ENCODE peak calls at places on chromosomes 7 and 10, in six cellular contexts. P is Peyer's patch, D is pancreas, A is left lung, Y is omental fat pad, F is progenitor cell of endocrine pancreas. K is an unnamed sample.

GRCh38 chr10:50991496-50992355 is 82.6 kb upstream of the PRKG1 start:
- DNase-seq in P (peak; percentile 59), D (peak; percentile 64), A (peak; percentile 83), Y (no peak), F (peak; percentile 14), K (peak; percentile 22)

GRCh38 chr10:110336111-110336721 is 31.5 kb upstream of the SMNDC1 start:
- DNase-seq in P (no peak), D (no peak), A (no peak), Y (no peak), F (no peak), K (no peak)

GRCh38 chr10:62577666-62578291 is 203.6 kb downstream of the ZNF365 start:
- DNase-seq in P (no peak), D (no peak), A (no peak), Y (no peak), F (no peak), K (no peak)

GRCh38 chr7:64793106-64793755 is 997 bp upstream of the ZNF138 start:
- DNase-seq in P (no peak), D (no peak), A (no peak), Y (no peak), F (no peak), K (no peak)

GRCh38 chr10:109328001-109328400 is 595.3 kb downstream of the XPNPEP1 start:
- DNase-seq in P (no peak), D (no peak), A (no peak), Y (no peak), F (no peak), K (no peak)

GRCh38 chr7:7190142-7190541 is 7.8 kb downstream of the C1GALT1 start:
- DNase-seq in P (no peak), D (no peak), A (no peak), Y (no peak), F (no peak), K (no peak)

GRCh38 chr10:60349426-60349825 is 40.2 kb downstream of the ANK3 start:
- DNase-seq in P (no peak), D (no peak), A (no peak), Y (no peak), F (no peak), K (no peak)

GRCh38 chr10:89838002-89838615 is 136.7 kb downstream of the KIF20B start:
- DNase-seq in P (peak; percentile 48), D (no peak), A (no peak), Y (no peak), F (no peak), K (no peak)

GRCh38 chr10:100734295-100735086 is 10.9 kb upstream of the PAX2 start:
- DNase-seq in P (no peak), D (no peak), A (no peak), Y (no peak), F (no peak), K (no peak)

GRCh38 chr10:80315391-80315790 is 25.9 kb upstream of the MAT1A start:
- DNase-seq in P (no peak), D (no peak), A (peak; percentile 74), Y (no peak), F (no peak), K (no peak)

GRCh38 chr10:59582058-59582457 is 127.6 kb downstream of the SLC16A9 start:
- DNase-seq in P (no peak), D (no peak), A (no peak), Y (no peak), F (no peak), K (no peak)

GRCh38 chr10:35643151-35643975 is 1.3 kb upstream of the FZD8 start:
- DNase-seq in P (peak; percentile 68), D (peak; percentile 64), A (peak; percentile 89), Y (no peak), F (peak; percentile 31), K (peak; percentile 68)

GRCh38 chr10:77667426-77668324 is 30.1 kb upstream of the KCNMA1 start:
- DNase-seq in P (no peak), D (no peak), A (no peak), Y (no peak), F (no peak), K (no peak)

GRCh38 chr10:13993169-13993568 is 337.6 kb downstream of the FRMD4A start:
- DNase-seq in P (no peak), D (no peak), A (no peak), Y (no peak), F (no peak), K (no peak)

GRCh38 chr10:92410501-92410900 is 119.5 kb downstream of the MARCHF5 start:
- DNase-seq in P (no peak), D (no peak), A (no peak), Y (no peak), F (no peak), K (no peak)

GRCh38 chr7:121305109-121305508 is 23.7 kb upstream of the WNT16 start:
- DNase-seq in P (no peak), D (no peak), A (no peak), Y (no peak), F (no peak), K (no peak)

GRCh38 chr10:111677747-111678146 is 505.8 kb downstream of the GPAM start:
- DNase-seq in P (no peak), D (no peak), A (no peak), Y (no peak), F (no peak), K (no peak)

GRCh38 chr7:108650487-108650886 is 80.8 kb downstream of the DNAJB9 start:
- DNase-seq in P (no peak), D (no peak), A (no peak), Y (no peak), F (no peak), K (no peak)

GRCh38 chr7:106744507-106745180 is 83.7 kb upstream of the CCDC71L start:
- DNase-seq in P (no peak), D (no peak), A (no peak), Y (no peak), F (no peak), K (no peak)

GRCh38 chr7:37128644-37129043 is 320.0 kb downstream of the ELMO1 start:
- DNase-seq in P (no peak), D (peak; percentile 27), A (no peak), Y (no peak), F (no peak), K (no peak)

GRCh38 chr7:116258734-116259133 is 48.4 kb downstream of the TES start:
- DNase-seq in P (peak; percentile 50), D (no peak), A (no peak), Y (no peak), F (no peak), K (peak; percentile 49)

GRCh38 chr7:118288098-118288497 is 63.6 kb downstream of the ANKRD7 start:
- DNase-seq in P (no peak), D (no peak), A (no peak), Y (no peak), F (no peak), K (no peak)

GRCh38 chr7:356087-356486 is 66.1 kb downstream of the FOXL3 start:
- DNase-seq in P (no peak), D (no peak), A (no peak), Y (no peak), F (no peak), K (no peak)

GRCh38 chr10:117184296-117184695 is 13.0 kb upstream of the KCNK18 start:
- DNase-seq in P (no peak), D (no peak), A (no peak), Y (no peak), F (no peak), K (no peak)

GRCh38 chr10:118687472-118687871 is 67.3 kb downstream of the CACUL1 start:
- DNase-seq in P (no peak), D (no peak), A (no peak), Y (no peak), F (no peak), K (no peak)

DNA sequence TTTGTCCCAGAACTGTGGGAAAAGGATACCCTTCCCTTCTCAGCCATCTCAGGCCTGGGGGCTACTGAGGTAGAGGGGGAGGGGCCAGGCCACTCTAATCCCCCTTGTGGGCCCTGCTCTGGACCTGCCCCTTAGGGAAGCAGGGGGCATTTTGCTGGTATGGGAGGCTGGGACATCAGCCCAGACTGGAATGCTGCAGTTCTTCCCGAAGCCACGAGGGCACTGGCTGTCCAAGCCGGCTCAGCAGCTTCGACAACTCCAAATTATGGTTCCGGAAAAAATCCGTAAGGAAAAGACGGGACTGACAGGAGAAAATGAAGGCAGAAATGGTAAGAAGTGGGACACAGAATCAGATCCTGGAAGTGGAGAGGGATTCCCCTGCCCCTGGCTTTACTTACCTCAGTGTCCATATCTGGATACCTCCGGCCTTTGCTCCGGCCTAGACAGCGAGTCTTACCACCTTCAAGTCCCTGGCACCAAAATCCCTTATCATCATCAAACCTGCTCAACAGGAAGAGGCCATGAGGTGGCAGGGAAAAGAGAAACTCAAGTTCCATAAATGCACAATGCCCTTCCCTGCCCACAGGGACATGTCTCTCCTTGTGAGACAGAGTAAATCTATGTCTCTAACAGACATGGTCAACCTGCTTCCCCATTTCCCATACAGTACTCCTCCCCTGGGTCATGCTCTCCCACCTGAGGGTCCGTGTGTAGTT is 9.0 kb downstream of the NDST2 start:
- DNase-seq in P (no peak), D (no peak), A (no peak), Y (no peak), F (no peak), K (no peak)
- TF ChIP-seq CTCF in P (no peak), D (no peak), A (no peak), Y (no peak), F (no peak), K (no peak)

GRCh38 chr10:11454958-11455566 is 156.4 kb downstream of the USP6NL start:
- DNase-seq in P (no peak), D (no peak), A (no peak), Y (no peak), F (no peak), K (no peak)
- TF ChIP-seq CTCF in P (no peak), D (no peak), A (no peak), Y (no peak), F (peak; percentile 37), K (peak; percentile 64)

GRCh38 chr7:135704698-135705097 is 23.3 kb downstream of the SLC13A4 start:
- DNase-seq in P (no peak), D (no peak), A (no peak), Y (no peak), F (no peak), K (no peak)

GRCh38 chr7:135706858-135707569 is 21.0 kb downstream of the SLC13A4 start:
- DNase-seq in P (no peak), D (no peak), A (no peak), Y (no peak), F (no peak), K (no peak)

GRCh38 chr7:135706038-135706742 is 21.8 kb downstream of the SLC13A4 start:
- DNase-seq in P (no peak), D (no peak), A (no peak), Y (no peak), F (no peak), K (no peak)

GRCh38 chr7:135707570-135707966 is 20.4 kb downstream of the SLC13A4 start:
- DNase-seq in P (no peak), D (no peak), A (no peak), Y (no peak), F (no peak), K (no peak)

DNA sequence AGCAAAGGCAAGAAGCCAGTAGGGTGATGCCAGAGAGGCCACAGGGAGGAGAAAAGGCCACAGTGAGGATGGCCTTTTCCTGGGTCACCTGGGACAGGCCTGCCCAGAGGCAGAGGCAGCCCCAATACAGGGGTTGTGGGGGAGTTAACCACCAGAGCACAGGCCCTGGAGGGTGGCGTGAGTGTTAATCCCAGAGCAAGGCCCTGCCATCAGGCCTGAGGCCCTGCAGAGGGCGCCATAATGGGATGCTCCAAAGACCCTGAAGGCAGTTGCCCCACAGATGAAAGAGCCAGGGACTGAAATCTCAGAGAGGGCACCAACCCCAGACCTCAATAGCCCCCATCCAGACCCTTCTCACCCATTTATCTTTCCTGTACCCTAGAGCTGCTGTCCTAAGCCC is 23.9 kb downstream of the SLC13A4 start:
- DNase-seq in P (no peak), D (no peak), A (no peak), Y (no peak), F (no peak), K (no peak)
- TF ChIP-seq CTCF in P (no peak), D (no peak), A (no peak), Y (no peak), F (peak; percentile 31), K (peak; percentile 39)

GRCh38 chr7:101814996-101815825 is 2.2 kb upstream of the CUX1 start:
- DNase-seq in P (peak; percentile 72), D (peak; percentile 64), A (peak; percentile 91), Y (no peak), F (peak; percentile 71), K (peak; percentile 73)
- TF ChIP-seq CTCF in P (peak; percentile 54), D (peak; percentile 26), A (peak; percentile 21), Y (no peak), F (peak; percentile 69), K (peak; percentile 80)